ENCODE peak calls at places on chromosomes 2 and 18, in eight cellular contexts. U is HL-60, K is heart left ventricle, W is lower leg skin, N is left ventricle myocardium inferior, X is neural progenitor cell, Q is PC-3, Z is GM23248. P is an unnamed sample.

GRCh38 chr18:63365909-63366269 is 1.1 kb downstream of the KDSR start:
- DNase-seq in U (no peak), K (no peak), W (no peak), N (no peak), X (peak; percentile 31), Q (peak; percentile 16), Z (peak; percentile 53), P (peak; percentile 9)

GRCh38 chr18:79586436-79587297 is 92.9 kb upstream of the CTDP1 start:
- DNase-seq in U (no peak), K (peak; percentile 19), W (no peak), N (peak; percentile 13), X (no peak), Q (no peak), Z (no peak), P (no peak)

GRCh38 chr2:161096336-161096735 is 63.9 kb upstream of the TANK start:
- DNase-seq in U (no peak), K (no peak), W (no peak), N (no peak), X (peak; percentile 20), Q (no peak), Z (peak; percentile 22), P (no peak)

GRCh38 chr2:23520256-23520655 is 135.3 kb downstream of the KLHL29 start:
- DNase-seq in U (no peak), K (peak; percentile 14), W (no peak), N (no peak), X (no peak), Q (no peak), Z (no peak), P (no peak)

GRCh38 chr2:111162718-111163331 is 42.1 kb downstream of the BCL2L11 start:
- DNase-seq in U (peak; percentile 24), K (no peak), W (no peak), N (no peak), X (no peak), Q (no peak), Z (no peak), P (peak; percentile 15)

GRCh38 chr2:88190808-88191721 is 20.9 kb downstream of the THNSL2 start:
- DNase-seq in U (peak; percentile 23), K (no peak), W (no peak), N (no peak), X (peak; percentile 77), Q (peak; percentile 52), Z (peak; percentile 49), P (peak; percentile 48)

GRCh38 chr2:85015653-85016360 is 44.8 kb downstream of the KCMF1 start:
- DNase-seq in U (no peak), K (no peak), W (no peak), N (no peak), X (no peak), Q (no peak), Z (peak; percentile 63), P (no peak)

GRCh38 chr2:62293490-62294212 is 97.7 kb downstream of the B3GNT2 start:
- DNase-seq in U (no peak), K (peak; percentile 73), W (peak; percentile 55), N (peak; percentile 54), X (peak; percentile 93), Q (peak; percentile 65), Z (no peak), P (peak; percentile 54)

GRCh38 chr2:53724511-53724910 is 43.1 kb upstream of the CHAC2 start:
- DNase-seq in U (no peak), K (no peak), W (no peak), N (no peak), X (no peak), Q (no peak), Z (peak; percentile 45), P (no peak)

GRCh38 chr2:219199470-219200211 is 6.9 kb upstream of the ZFAND2B start:
- DNase-seq in U (no peak), K (no peak), W (no peak), N (no peak), X (no peak), Q (peak; percentile 0), Z (no peak), P (no peak)

GRCh38 chr2:56009758-56010534 is 86.4 kb upstream of the EFEMP1 start:
- DNase-seq in U (no peak), K (no peak), W (no peak), N (no peak), X (peak; percentile 23), Q (peak; percentile 72), Z (peak; percentile 75), P (peak; percentile 26)

GRCh38 chr2:54613794-54614257 is 109.6 kb upstream of the EML6 start:
- DNase-seq in U (no peak), K (no peak), W (no peak), N (no peak), X (no peak), Q (peak; percentile 75), Z (peak; percentile 17), P (no peak)

DNA sequence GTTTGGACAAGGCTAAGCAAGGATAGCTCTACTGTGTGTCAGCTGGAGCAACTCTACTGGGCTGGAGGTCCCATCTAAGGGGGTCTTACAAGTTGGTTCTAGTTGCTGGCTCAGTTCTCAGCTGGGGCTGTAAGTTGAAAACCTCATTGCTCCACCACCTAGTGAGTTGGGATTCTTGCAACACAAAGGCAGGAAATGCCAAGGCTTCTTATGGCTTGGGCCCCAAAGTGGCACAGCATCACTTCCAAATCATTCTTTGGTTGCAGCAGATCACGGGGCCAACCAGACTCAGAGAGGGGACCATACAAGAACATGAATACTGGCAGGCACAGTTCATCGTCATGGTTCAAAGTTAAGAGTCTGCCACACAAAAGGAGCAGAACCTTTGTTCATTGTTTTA is 332.7 kb downstream of the LRRTM1 start:
- DNase-seq in U (no peak), K (no peak), W (no peak), N (no peak), X (no peak), Q (no peak), Z (peak; percentile 40), P (no peak)
- H3K4me3 ChIP-seq in U (no peak overlapping the region), K (no peak overlapping the region), W (no peak overlapping the region), N (no peak overlapping the region), X (no peak overlapping the region), Q (no peak overlapping the region), Z (no peak overlapping the region), P (no peak overlapping the region)

GRCh38 chr2:157443795-157444642 is at the start of gene CYTIP:
- DNase-seq in U (peak; percentile 85), K (peak; percentile 27), W (peak; percentile 54), N (no peak), X (no peak), Q (no peak), Z (no peak), P (peak; percentile 92)
- H3K4me3 ChIP-seq in U (peak within 1 kb of the TSS; percentile 52), K (peak within 1 kb of the TSS; percentile 21), W (no peak within 1 kb of the TSS), N (peak within 1 kb of the TSS; percentile 36), X (no peak within 1 kb of the TSS), Q (no peak within 1 kb of the TSS), Z (no peak within 1 kb of the TSS), P (peak within 1 kb of the TSS; percentile 99)

GRCh38 chr2:132668189-132668833 is 1.7 kb downstream of the LYPD1 start:
- DNase-seq in U (no peak), K (no peak), W (no peak), N (no peak), X (peak; percentile 76), Q (peak; percentile 31), Z (no peak), P (no peak)
- H3K4me3 ChIP-seq in U (no peak overlapping the region), K (peak overlapping the region; percentile 55), W (no peak overlapping the region), N (peak overlapping the region; percentile 69), X (peak overlapping the region; percentile 65), Q (peak overlapping the region; percentile 78), Z (no peak overlapping the region), P (no peak overlapping the region)

DNA sequence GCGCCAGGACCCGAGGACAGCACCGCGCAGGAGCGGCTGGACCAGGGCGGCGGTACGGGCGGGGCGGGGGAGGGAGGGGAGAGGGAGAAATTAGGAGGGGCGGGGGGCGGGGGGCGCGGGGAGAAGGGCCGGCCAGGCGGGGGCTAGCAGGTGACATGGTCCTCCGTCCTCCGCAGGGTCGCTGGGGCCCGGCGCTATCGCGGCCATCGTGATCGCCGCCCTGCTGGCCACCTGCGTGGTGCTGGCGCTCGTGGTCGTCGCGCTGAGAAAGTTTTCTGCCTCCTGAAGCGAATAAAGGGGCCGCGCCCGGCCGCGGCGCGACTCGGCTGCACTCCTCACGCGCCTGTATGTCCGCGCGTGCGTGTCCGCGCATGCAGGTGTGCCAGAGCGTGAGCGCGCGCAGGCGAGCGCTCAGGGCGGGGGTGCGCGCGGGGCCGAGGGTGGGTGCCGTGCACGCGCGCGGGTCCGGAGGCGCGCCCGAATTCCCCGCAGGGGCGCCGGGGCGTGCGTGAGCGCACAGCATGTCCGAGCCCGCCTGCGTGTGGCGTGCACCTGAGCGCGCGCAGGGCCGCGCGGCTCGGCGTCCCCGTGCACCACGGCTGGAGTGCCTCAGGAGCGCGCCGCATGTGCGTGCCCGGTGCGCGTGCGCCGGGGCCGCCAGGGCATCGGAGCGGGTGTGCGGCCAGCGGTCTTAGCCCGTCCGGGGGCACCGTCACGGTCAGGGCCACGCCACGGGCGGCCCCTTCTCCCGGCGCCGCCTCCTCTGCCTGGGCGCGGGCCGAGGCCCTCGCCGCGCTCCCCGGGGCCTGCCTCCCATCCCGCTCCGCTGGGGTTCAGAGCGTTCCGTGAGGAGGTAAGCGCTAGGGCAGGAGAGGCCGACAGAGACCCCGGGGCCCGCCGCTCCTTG is 6.3 kb downstream of the SNORC start:
- DNase-seq in U (no peak), K (no peak), W (no peak), N (no peak), X (peak; percentile 70), Q (peak; percentile 80), Z (peak; percentile 40), P (peak; percentile 56)
- H3K4me3 ChIP-seq in U (peak overlapping the region; percentile 68), K (peak overlapping the region; percentile 46), W (peak overlapping the region; percentile 33), N (peak overlapping the region; percentile 65), X (peak overlapping the region; percentile 63), Q (peak overlapping the region; percentile 85), Z (peak overlapping the region; percentile 65), P (peak overlapping the region; percentile 46)

P was measured in GM12865.